ENCODE peak calls at places on chromosomes 4 and X, in five cellular contexts. One of them, this sample, is unnamed.

GRCh38 chr4:110609044-110609750 is 13.7 kb downstream of the PITX2 start:
- DNase-seq in A549: no peak
- DNase-seq in NB4: no peak
- DNase-seq in suprapubic skin: no peak
- DNase-seq in Peyer's patch: no peak
- DNase-seq in this sample: no peak

GRCh38 chr4:121227254-121227867 is 63.2 kb upstream of the TNIP3 start:
- DNase-seq in A549: no peak
- DNase-seq in NB4: no peak
- DNase-seq in Peyer's patch: no peak
- DNase-seq in suprapubic skin: no peak
- DNase-seq in this sample: no peak

GRCh38 chr4:8016527-8016926 is 76.9 kb upstream of the AFAP1 start:
- DNase-seq in A549: no peak
- DNase-seq in NB4: no peak
- DNase-seq in Peyer's patch: no peak
- DNase-seq in suprapubic skin: no peak
- DNase-seq in this sample: no peak

GRCh38 chrX:78329486-78329885 is 2.1 kb upstream of the CYSLTR1 start:
- DNase-seq in suprapubic skin: no peak
- DNase-seq in Peyer's patch: peak; percentile 31
- DNase-seq in NB4: no peak
- DNase-seq in A549: no peak
- DNase-seq in this sample: no peak

GRCh38 chr4:148445071-148445902 is 3.1 kb upstream of the NR3C2 start:
- DNase-seq in A549: no peak
- DNase-seq in suprapubic skin: peak; percentile 78
- DNase-seq in NB4: no peak
- DNase-seq in Peyer's patch: peak; percentile 70
- DNase-seq in this sample: peak; percentile 14

GRCh38 chr4:39730067-39730466 is 32.1 kb downstream of the UBE2K start:
- DNase-seq in Peyer's patch: no peak
- DNase-seq in NB4: peak; percentile 18
- DNase-seq in A549: no peak
- DNase-seq in suprapubic skin: no peak
- DNase-seq in this sample: no peak

GRCh38 chrX:46961097-46961496 is 48.9 kb downstream of the JADE3 start:
- DNase-seq in suprapubic skin: no peak
- DNase-seq in A549: no peak
- DNase-seq in NB4: no peak
- DNase-seq in Peyer's patch: no peak
- DNase-seq in this sample: no peak

GRCh38 chr4:18111100-18111499 is 89.5 kb upstream of the LCORL start:
- DNase-seq in NB4: peak; percentile 8
- DNase-seq in Peyer's patch: no peak
- DNase-seq in A549: no peak
- DNase-seq in suprapubic skin: no peak
- DNase-seq in this sample: no peak

GRCh38 chr4:108766058-108766457 is 3.2 kb upstream of the ETNPPL start:
- DNase-seq in Peyer's patch: no peak
- DNase-seq in NB4: no peak
- DNase-seq in suprapubic skin: no peak
- DNase-seq in A549: no peak
- DNase-seq in this sample: no peak

GRCh38 chr4:17103231-17103630 is 204.8 kb upstream of the LDB2 start:
- DNase-seq in A549: no peak
- DNase-seq in suprapubic skin: no peak
- DNase-seq in NB4: no peak
- DNase-seq in Peyer's patch: no peak
- DNase-seq in this sample: no peak

GRCh38 chr4:3644849-3645627 is 112.8 kb upstream of the LRPAP1 start:
- DNase-seq in suprapubic skin: peak; percentile 72
- DNase-seq in A549: peak; percentile 15
- DNase-seq in NB4: peak; percentile 77
- DNase-seq in Peyer's patch: no peak
- DNase-seq in this sample: no peak

GRCh38 chr4:34108456-34108855 is 2135.9 kb downstream of the ARAP2 start:
- DNase-seq in Peyer's patch: no peak
- DNase-seq in NB4: peak; percentile 8
- DNase-seq in A549: no peak
- DNase-seq in suprapubic skin: no peak
- DNase-seq in this sample: no peak

GRCh38 chrX:135185795-135186443 is 14.7 kb upstream of the CT55 start:
- DNase-seq in Peyer's patch: no peak
- DNase-seq in NB4: peak; percentile 70
- DNase-seq in A549: peak; percentile 34
- DNase-seq in suprapubic skin: no peak
- DNase-seq in this sample: peak; percentile 31

GRCh38 chr4:38660838-38661237 is 3.2 kb upstream of the KLF3 start:
- DNase-seq in A549: no peak
- DNase-seq in Peyer's patch: no peak
- DNase-seq in suprapubic skin: no peak
- DNase-seq in NB4: no peak
- DNase-seq in this sample: no peak

GRCh38 chr4:38664704-38665401 is 854 bp downstream of the KLF3 start:
- DNase-seq in Peyer's patch: peak; percentile 55
- DNase-seq in A549: no peak
- DNase-seq in suprapubic skin: peak; percentile 86
- DNase-seq in NB4: peak; percentile 74
- DNase-seq in this sample: peak; percentile 82

GRCh38 chr4:38663801-38664703 is at the start of gene KLF3:
- DNase-seq in Peyer's patch: peak; percentile 92
- DNase-seq in A549: peak; percentile 63
- DNase-seq in NB4: peak; percentile 91
- DNase-seq in suprapubic skin: peak; percentile 96
- DNase-seq in this sample: peak; percentile 96

GRCh38 chr4:38661371-38661770 is 2.6 kb upstream of the KLF3 start:
- DNase-seq in NB4: no peak
- DNase-seq in suprapubic skin: no peak
- DNase-seq in Peyer's patch: no peak
- DNase-seq in A549: no peak
- DNase-seq in this sample: no peak

DNA sequence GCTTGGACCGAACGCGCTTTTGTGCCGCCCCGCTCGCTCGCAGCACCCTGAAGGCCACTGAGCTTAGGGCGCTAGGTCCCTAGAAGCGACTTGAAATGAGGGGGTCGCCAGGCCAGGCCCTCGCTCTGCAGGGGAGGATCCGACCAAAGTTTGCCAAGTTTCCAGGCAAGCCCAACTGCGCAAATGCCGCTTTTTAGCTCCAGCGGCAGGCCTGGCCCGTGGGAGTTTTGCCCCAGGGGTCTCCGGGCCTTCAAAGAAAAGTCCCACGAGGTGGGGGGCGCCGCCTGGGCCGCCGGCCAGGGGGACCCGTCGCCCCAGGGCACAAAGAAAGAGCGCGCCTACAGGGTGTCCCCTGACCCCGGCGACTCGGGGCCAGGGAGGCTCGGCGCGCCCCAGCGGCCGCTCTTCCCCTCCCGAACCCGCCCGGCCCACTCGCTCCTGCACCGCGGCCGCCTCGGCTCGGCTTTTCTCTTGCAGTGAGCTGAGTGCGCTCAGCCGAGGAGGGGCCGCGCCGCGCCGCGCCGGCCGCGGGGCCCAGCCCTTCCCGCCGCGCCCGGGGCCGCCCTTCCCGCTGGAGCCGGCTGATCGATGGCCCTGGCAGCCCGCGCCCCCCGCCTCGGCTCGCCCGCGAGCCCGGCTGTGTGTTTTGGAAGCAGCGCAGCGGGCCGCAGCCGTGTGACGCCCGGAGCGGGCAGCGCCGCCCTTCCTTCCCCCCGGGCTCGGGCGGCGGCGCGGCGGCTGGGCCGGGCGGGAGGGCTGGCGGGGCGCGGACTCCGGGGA is 788 bp upstream of the KLF3 start:
- DNase-seq in Peyer's patch: no peak
- DNase-seq in A549: peak; percentile 25
- DNase-seq in suprapubic skin: peak; percentile 86
- DNase-seq in NB4: peak; percentile 85
- DNase-seq in this sample: peak; percentile 74
- TF ChIP-seq POLR2A in Peyer's patch: peak; percentile 93
- TF ChIP-seq POLR2A in A549: peak; percentile 45
- TF ChIP-seq POLR2A in suprapubic skin: peak; percentile 87
- TF ChIP-seq POLR2A in NB4: peak; percentile 28
- TF ChIP-seq POLR2A in this sample: no peak

GRCh38 chr4:172042714-172043114 is 229.5 kb downstream of the GALNTL6 start:
- DNase-seq in suprapubic skin: no peak
- DNase-seq in A549: no peak
- DNase-seq in Peyer's patch: no peak
- DNase-seq in NB4: no peak
- DNase-seq in this sample: peak; percentile 23
- TF ChIP-seq POLR2A in suprapubic skin: no peak
- TF ChIP-seq POLR2A in A549: no peak
- TF ChIP-seq POLR2A in Peyer's patch: no peak
- TF ChIP-seq POLR2A in NB4: no peak
- TF ChIP-seq POLR2A in this sample: no peak

GRCh38 chr4:74934016-74934821 is 1.3 kb downstream of the PARM1 start:
- DNase-seq in Peyer's patch: peak; percentile 21
- DNase-seq in suprapubic skin: no peak
- DNase-seq in NB4: no peak
- DNase-seq in A549: no peak
- DNase-seq in this sample: no peak
- TF ChIP-seq POLR2A in Peyer's patch: no peak
- TF ChIP-seq POLR2A in suprapubic skin: no peak
- TF ChIP-seq POLR2A in NB4: no peak
- TF ChIP-seq POLR2A in A549: no peak
- TF ChIP-seq POLR2A in this sample: no peak

GRCh38 chr4:24495388-24495787 is 89.0 kb downstream of the DHX15 start:
- DNase-seq in A549: no peak
- DNase-seq in suprapubic skin: no peak
- DNase-seq in Peyer's patch: no peak
- DNase-seq in NB4: no peak
- DNase-seq in this sample: no peak
- TF ChIP-seq POLR2A in A549: no peak
- TF ChIP-seq POLR2A in suprapubic skin: no peak
- TF ChIP-seq POLR2A in Peyer's patch: no peak
- TF ChIP-seq POLR2A in NB4: no peak
- TF ChIP-seq POLR2A in this sample: no peak

GRCh38 chrX:10509397-10509796 is 111.0 kb downstream of the MID1 start:
- DNase-seq in NB4: peak; percentile 10
- DNase-seq in A549: no peak
- DNase-seq in Peyer's patch: no peak
- DNase-seq in suprapubic skin: no peak
- DNase-seq in this sample: no peak
- TF ChIP-seq POLR2A in NB4: no peak
- TF ChIP-seq POLR2A in A549: no peak
- TF ChIP-seq POLR2A in Peyer's patch: no peak
- TF ChIP-seq POLR2A in suprapubic skin: no peak
- TF ChIP-seq POLR2A in this sample: no peak

GRCh38 chr4:82373816-82374740 is at the start of gene HNRNPD:
- DNase-seq in NB4: peak; percentile 99
- DNase-seq in Peyer's patch: peak; percentile 97
- DNase-seq in A549: peak; percentile 78
- DNase-seq in suprapubic skin: peak; percentile 99
- DNase-seq in this sample: peak; percentile 97

GRCh38 chr4:82372502-82372873 is 1.3 kb downstream of the HNRNPD start:
- DNase-seq in Peyer's patch: peak; percentile 53
- DNase-seq in suprapubic skin: no peak
- DNase-seq in A549: no peak
- DNase-seq in NB4: peak; percentile 70
- DNase-seq in this sample: peak; percentile 86

GRCh38 chr4:82371398-82371972 is 2.3 kb downstream of the HNRNPD start:
- DNase-seq in Peyer's patch: no peak
- DNase-seq in NB4: peak; percentile 28
- DNase-seq in A549: no peak
- DNase-seq in suprapubic skin: no peak
- DNase-seq in this sample: peak; percentile 56

GRCh38 chr4:82376109-82376508 is 2.3 kb upstream of the HNRNPD start:
- DNase-seq in Peyer's patch: no peak
- DNase-seq in suprapubic skin: no peak
- DNase-seq in A549: no peak
- DNase-seq in NB4: no peak
- DNase-seq in this sample: no peak

DNA sequence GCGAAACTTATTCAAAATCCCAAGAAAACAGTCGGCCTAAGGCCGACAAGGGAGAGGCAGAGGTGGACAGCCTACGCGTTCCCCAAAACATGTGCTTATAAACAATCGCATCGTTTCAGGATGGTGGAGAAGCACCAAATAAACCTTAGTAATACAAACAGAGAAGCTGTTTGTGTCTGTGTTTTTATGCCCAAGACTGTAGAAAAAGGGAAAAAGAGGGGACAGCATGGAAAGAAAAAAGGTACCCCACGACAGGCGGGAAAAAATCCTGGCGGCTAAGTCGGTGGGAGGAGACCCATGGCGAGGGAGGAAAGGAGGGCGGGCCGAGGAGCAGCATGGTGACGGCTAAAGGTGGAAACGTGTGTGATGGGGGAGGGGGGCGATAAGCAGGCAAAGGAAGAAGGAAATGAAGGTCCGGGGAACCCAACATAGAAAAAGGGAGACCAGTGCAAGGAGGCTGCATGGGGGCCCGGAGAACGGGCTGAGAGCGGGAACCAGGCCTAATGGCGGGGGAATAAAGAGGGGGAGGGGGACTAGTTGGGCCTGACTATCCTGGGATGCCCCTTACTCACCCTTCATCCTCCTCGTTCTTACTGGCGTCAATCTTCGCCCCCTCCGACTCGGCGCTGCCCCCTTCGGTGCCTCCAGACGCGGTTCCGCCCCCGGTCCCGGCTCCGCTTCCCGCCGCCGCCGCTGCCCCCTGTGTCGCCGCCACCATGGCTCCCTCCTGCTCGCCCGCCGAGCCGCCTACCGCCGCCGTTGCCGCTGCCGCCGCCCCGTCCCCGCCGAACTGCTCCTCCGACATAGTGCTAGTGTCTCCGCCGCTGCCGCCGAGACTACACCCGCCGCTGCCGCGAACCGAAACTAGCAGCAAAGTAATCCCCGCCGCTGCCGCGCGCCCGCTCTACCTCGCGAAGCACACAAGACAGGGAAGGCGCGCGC is 646 bp downstream of the HNRNPD start:
- DNase-seq in NB4: peak; percentile 91
- DNase-seq in suprapubic skin: peak; percentile 84
- DNase-seq in Peyer's patch: peak; percentile 78
- DNase-seq in A549: peak; percentile 69
- DNase-seq in this sample: peak; percentile 89
- TF ChIP-seq POLR2A in NB4: no peak
- TF ChIP-seq POLR2A in suprapubic skin: no peak
- TF ChIP-seq POLR2A in Peyer's patch: no peak
- TF ChIP-seq POLR2A in A549: no peak
- TF ChIP-seq POLR2A in this sample: peak; percentile 36

GRCh38 chr4:184312126-184312525 is 94.5 kb upstream of the ENPP6 start:
- DNase-seq in NB4: no peak
- DNase-seq in Peyer's patch: no peak
- DNase-seq in suprapubic skin: no peak
- DNase-seq in A549: no peak
- DNase-seq in this sample: no peak

GRCh38 chr4:184313058-184313709 is 95.5 kb upstream of the ENPP6 start:
- DNase-seq in A549: no peak
- DNase-seq in Peyer's patch: no peak
- DNase-seq in suprapubic skin: no peak
- DNase-seq in NB4: no peak
- DNase-seq in this sample: no peak

GRCh38 chr4:184309241-184310170 is 91.8 kb upstream of the ENPP6 start:
- DNase-seq in NB4: no peak
- DNase-seq in A549: no peak
- DNase-seq in suprapubic skin: no peak
- DNase-seq in Peyer's patch: no peak
- DNase-seq in this sample: no peak

GRCh38 chr4:184310881-184311709 is 93.4 kb upstream of the ENPP6 start:
- DNase-seq in NB4: no peak
- DNase-seq in suprapubic skin: no peak
- DNase-seq in Peyer's patch: no peak
- DNase-seq in A549: no peak
- DNase-seq in this sample: no peak

GRCh38 chr4:184310171-184310567 is 92.5 kb upstream of the ENPP6 start:
- DNase-seq in A549: no peak
- DNase-seq in NB4: peak; percentile 52
- DNase-seq in suprapubic skin: no peak
- DNase-seq in Peyer's patch: peak; percentile 55
- DNase-seq in this sample: peak; percentile 49
- TF ChIP-seq POLR2A in A549: no peak
- TF ChIP-seq POLR2A in NB4: no peak
- TF ChIP-seq POLR2A in suprapubic skin: no peak
- TF ChIP-seq POLR2A in Peyer's patch: no peak
- TF ChIP-seq POLR2A in this sample: no peak

This sample was measured in erythroblast.